ENCODE peak calls at places on chromosomes 11 and 22, in five cellular contexts. One of them, this sample, is unnamed. For H3K36me3, the result is how much of the 10 kb centered on the place peaks cover.

GRCh38 chr11:127627629-127628462 is 627.3 kb upstream of the KIRREL3 start:
- DNase-seq in ovary: peak
- DNase-seq in SK-N-SH: no peak
- DNase-seq in RWPE2: peak
- DNase-seq in fibroblast of lung: peak
- DNase-seq in this sample: no peak

GRCh38 chr22:23837911-23838685 is 708 bp downstream of the DERL3 start:
- DNase-seq in ovary: no peak
- DNase-seq in SK-N-SH: peak
- DNase-seq in RWPE2: peak
- DNase-seq in fibroblast of lung: no peak
- DNase-seq in this sample: no peak

GRCh38 chr11:63938481-63939350 is at the start of gene NAA40:
- DNase-seq in ovary: peak
- DNase-seq in SK-N-SH: peak
- DNase-seq in RWPE2: peak
- DNase-seq in fibroblast of lung: peak
- DNase-seq in this sample: peak

GRCh38 chr11:86586307-86586706 is 86.1 kb downstream of the ME3 start:
- DNase-seq in ovary: no peak
- DNase-seq in SK-N-SH: no peak
- DNase-seq in RWPE2: no peak
- DNase-seq in fibroblast of lung: no peak
- DNase-seq in this sample: no peak

GRCh38 chr22:35930933-35931332 is 97.7 kb downstream of the RBFOX2 start:
- DNase-seq in ovary: no peak
- DNase-seq in SK-N-SH: peak
- DNase-seq in RWPE2: no peak
- DNase-seq in fibroblast of lung: peak
- DNase-seq in this sample: no peak

GRCh38 chr11:43021466-43021865 is 290.3 kb upstream of the API5 start:
- DNase-seq in ovary: no peak
- DNase-seq in SK-N-SH: peak
- DNase-seq in RWPE2: no peak
- DNase-seq in fibroblast of lung: no peak
- DNase-seq in this sample: no peak

GRCh38 chr11:6402561-6402981 is 12.3 kb downstream of the SMPD1 start:
- DNase-seq in ovary: no peak
- DNase-seq in SK-N-SH: no peak
- DNase-seq in RWPE2: no peak
- DNase-seq in fibroblast of lung: peak
- DNase-seq in this sample: peak

GRCh38 chr11:15333407-15333806 is 218.7 kb downstream of the INSC start:
- DNase-seq in ovary: no peak
- DNase-seq in SK-N-SH: peak
- DNase-seq in RWPE2: no peak
- DNase-seq in fibroblast of lung: no peak
- DNase-seq in this sample: no peak

GRCh38 chr22:42357221-42357620 is 75.0 kb downstream of the NFAM1 start:
- DNase-seq in ovary: no peak
- DNase-seq in SK-N-SH: no peak
- DNase-seq in RWPE2: no peak
- DNase-seq in fibroblast of lung: no peak
- DNase-seq in this sample: no peak

GRCh38 chr11:65700377-65700776 is 11.7 kb upstream of the KAT5 start:
- DNase-seq in ovary: no peak
- DNase-seq in SK-N-SH: no peak
- DNase-seq in RWPE2: no peak
- DNase-seq in fibroblast of lung: no peak
- DNase-seq in this sample: no peak

GRCh38 chr11:130383363-130384168 is 44.8 kb downstream of the ADAMTS8 start:
- DNase-seq in ovary: no peak
- DNase-seq in SK-N-SH: no peak
- DNase-seq in RWPE2: no peak
- DNase-seq in fibroblast of lung: peak
- DNase-seq in this sample: no peak

GRCh38 chr22:30253205-30253852 is 6.8 kb upstream of the LIF start:
- DNase-seq in ovary: no peak
- DNase-seq in SK-N-SH: peak
- DNase-seq in RWPE2: no peak
- DNase-seq in fibroblast of lung: peak
- DNase-seq in this sample: no peak

GRCh38 chr11:615453-616319 is at the start of gene IRF7:
- DNase-seq in ovary: peak
- DNase-seq in SK-N-SH: peak
- DNase-seq in RWPE2: peak
- DNase-seq in fibroblast of lung: peak
- DNase-seq in this sample: peak

GRCh38 chr11:116970485-116971292 is 127.5 kb downstream of the SIK3 start:
- DNase-seq in ovary: no peak
- DNase-seq in SK-N-SH: no peak
- DNase-seq in RWPE2: no peak
- DNase-seq in fibroblast of lung: no peak
- DNase-seq in this sample: no peak

GRCh38 chr11:110355011-110355744 is 58.8 kb upstream of the RDX start:
- DNase-seq in ovary: no peak
- DNase-seq in SK-N-SH: no peak
- DNase-seq in RWPE2: no peak
- DNase-seq in fibroblast of lung: no peak
- DNase-seq in this sample: no peak

GRCh38 chr11:44934110-44934509 is 16.6 kb downstream of the TP53I11 start:
- DNase-seq in ovary: no peak
- DNase-seq in SK-N-SH: no peak
- DNase-seq in RWPE2: no peak
- DNase-seq in fibroblast of lung: no peak
- DNase-seq in this sample: no peak

GRCh38 chr11:132911186-132911585 is 621.1 kb downstream of the OPCML start:
- DNase-seq in ovary: no peak
- DNase-seq in SK-N-SH: no peak
- DNase-seq in RWPE2: no peak
- DNase-seq in fibroblast of lung: peak
- DNase-seq in this sample: no peak

GRCh38 chr11:14454861-14455632 is 44.6 kb downstream of the COPB1 start:
- DNase-seq in ovary: no peak
- DNase-seq in SK-N-SH: peak
- DNase-seq in RWPE2: no peak
- DNase-seq in fibroblast of lung: no peak
- DNase-seq in this sample: no peak

GRCh38 chr11:111930472-111930871 is 6.7 kb upstream of the DIXDC1 start:
- DNase-seq in ovary: no peak
- DNase-seq in SK-N-SH: no peak
- DNase-seq in RWPE2: no peak
- DNase-seq in fibroblast of lung: no peak
- DNase-seq in this sample: no peak

GRCh38 chr11:116960916-116961315 is 123.5 kb upstream of the APOA1 start:
- DNase-seq in ovary: no peak
- DNase-seq in SK-N-SH: no peak
- DNase-seq in RWPE2: no peak
- DNase-seq in fibroblast of lung: peak
- DNase-seq in this sample: no peak

GRCh38 chr22:22884010-22884887 is 3.4 kb upstream of the IGLL5 start:
- DNase-seq in ovary: no peak
- DNase-seq in SK-N-SH: peak
- DNase-seq in RWPE2: no peak
- DNase-seq in fibroblast of lung: peak
- DNase-seq in this sample: no peak

GRCh38 chr22:23835773-23836144 is 3.0 kb downstream of the DERL3 start:
- DNase-seq in ovary: no peak
- DNase-seq in SK-N-SH: peak
- DNase-seq in RWPE2: no peak
- DNase-seq in fibroblast of lung: no peak
- DNase-seq in this sample: no peak

GRCh38 chr11:2791521-2792375 is 92.0 kb upstream of the KCNQ1OT1 start:
- DNase-seq in ovary: peak
- DNase-seq in SK-N-SH: no peak
- DNase-seq in RWPE2: no peak
- DNase-seq in fibroblast of lung: no peak
- DNase-seq in this sample: no peak

GRCh38 chr11:68938816-68939582 is 35.3 kb downstream of the IGHMBP2 start:
- DNase-seq in ovary: no peak
- DNase-seq in SK-N-SH: no peak
- DNase-seq in RWPE2: peak
- DNase-seq in fibroblast of lung: no peak
- DNase-seq in this sample: no peak

GRCh38 chr22:24772493-24773220 is 1.9 kb downstream of the PIWIL3 start:
- DNase-seq in ovary: no peak
- DNase-seq in SK-N-SH: peak
- DNase-seq in RWPE2: no peak
- DNase-seq in fibroblast of lung: peak
- DNase-seq in this sample: no peak

GRCh38 chr11:8757047-8757446 is 74.5 kb downstream of the RPL27A start:
- DNase-seq in ovary: no peak
- DNase-seq in SK-N-SH: no peak
- DNase-seq in RWPE2: no peak
- DNase-seq in fibroblast of lung: peak
- DNase-seq in this sample: no peak

GRCh38 chr22:41215926-41216325 is 10.8 kb downstream of the L3MBTL2 start:
- DNase-seq in ovary: no peak
- DNase-seq in SK-N-SH: no peak
- DNase-seq in RWPE2: no peak
- DNase-seq in fibroblast of lung: no peak
- DNase-seq in this sample: no peak

GRCh38 chr11:1652778-1653540 is 23.4 kb downstream of the KRTAP5-5 start:
- DNase-seq in ovary: peak
- DNase-seq in SK-N-SH: peak
- DNase-seq in RWPE2: no peak
- DNase-seq in fibroblast of lung: peak
- DNase-seq in this sample: peak

GRCh38 chr22:49051491-49052022 is 776.1 kb downstream of the BRD1 start:
- DNase-seq in ovary: no peak
- DNase-seq in SK-N-SH: no peak
- DNase-seq in RWPE2: no peak
- DNase-seq in fibroblast of lung: no peak
- DNase-seq in this sample: no peak

GRCh38 chr22:45818130-45819085 is 146.8 kb downstream of the ATXN10 start:
- DNase-seq in ovary: no peak
- DNase-seq in SK-N-SH: peak
- DNase-seq in RWPE2: no peak
- DNase-seq in fibroblast of lung: peak
- DNase-seq in this sample: no peak

GRCh38 chr22:48251629-48252028 is 1489.2 kb downstream of the TBC1D22A start:
- DNase-seq in ovary: no peak
- DNase-seq in SK-N-SH: no peak
- DNase-seq in RWPE2: no peak
- DNase-seq in fibroblast of lung: no peak
- DNase-seq in this sample: no peak

GRCh38 chr22:21446827-21447690 is 20.1 kb upstream of the TMEM191C start:
- DNase-seq in ovary: peak
- DNase-seq in SK-N-SH: no peak
- DNase-seq in RWPE2: peak
- DNase-seq in fibroblast of lung: no peak
- DNase-seq in this sample: no peak

GRCh38 chr22:21444701-21445436 is 22.3 kb upstream of the TMEM191C start:
- DNase-seq in ovary: peak
- DNase-seq in SK-N-SH: no peak
- DNase-seq in RWPE2: peak
- DNase-seq in fibroblast of lung: no peak
- DNase-seq in this sample: no peak

GRCh38 chr22:21443735-21444421 is 23.3 kb upstream of the TMEM191C start:
- DNase-seq in ovary: peak
- DNase-seq in SK-N-SH: no peak
- DNase-seq in RWPE2: peak
- DNase-seq in fibroblast of lung: no peak
- DNase-seq in this sample: no peak

GRCh38 chr22:21446128-21446826 is 20.9 kb upstream of the TMEM191C start:
- DNase-seq in ovary: peak
- DNase-seq in SK-N-SH: no peak
- DNase-seq in RWPE2: peak
- DNase-seq in fibroblast of lung: no peak
- DNase-seq in this sample: no peak

GRCh38 chr22:21445437-21446127 is 21.6 kb upstream of the TMEM191C start:
- DNase-seq in ovary: peak
- DNase-seq in SK-N-SH: no peak
- DNase-seq in RWPE2: peak
- DNase-seq in fibroblast of lung: no peak
- DNase-seq in this sample: no peak
- H3K36me3 ChIP-seq in ovary: under half
- H3K36me3 ChIP-seq in SK-N-SH: under half
- H3K36me3 ChIP-seq in RWPE2: under half
- H3K36me3 ChIP-seq in fibroblast of lung: under half
- H3K36me3 ChIP-seq in this sample: under half

GRCh38 chr11:124800226-124800929 is at the start of gene MSANTD2:
- DNase-seq in ovary: peak
- DNase-seq in SK-N-SH: peak
- DNase-seq in RWPE2: peak
- DNase-seq in fibroblast of lung: peak
- DNase-seq in this sample: peak
- TF ChIP-seq CTCF in ovary: no peak
- TF ChIP-seq CTCF in SK-N-SH: no peak
- TF ChIP-seq CTCF in RWPE2: no peak
- TF ChIP-seq CTCF in fibroblast of lung: no peak
- TF ChIP-seq CTCF in this sample: no peak

GRCh38 chr11:76073716-76074115 is 132.6 kb downstream of the WNT11 start:
- DNase-seq in ovary: no peak
- DNase-seq in SK-N-SH: peak
- DNase-seq in RWPE2: no peak
- DNase-seq in fibroblast of lung: peak
- DNase-seq in this sample: no peak
- H3K36me3 ChIP-seq in ovary: under half
- H3K36me3 ChIP-seq in SK-N-SH: under half
- H3K36me3 ChIP-seq in RWPE2: under half
- H3K36me3 ChIP-seq in fibroblast of lung: under half
- H3K36me3 ChIP-seq in this sample: under half

GRCh38 chr22:26800858-26801257 is 143.5 kb downstream of the MIAT start:
- DNase-seq in ovary: no peak
- DNase-seq in SK-N-SH: peak
- DNase-seq in RWPE2: no peak
- DNase-seq in fibroblast of lung: peak
- DNase-seq in this sample: no peak

GRCh38 chr22:26801449-26801848 is 144.1 kb downstream of the MIAT start:
- DNase-seq in ovary: no peak
- DNase-seq in SK-N-SH: no peak
- DNase-seq in RWPE2: no peak
- DNase-seq in fibroblast of lung: no peak
- DNase-seq in this sample: no peak

GRCh38 chr22:26798433-26799065 is 141.2 kb downstream of the MIAT start:
- DNase-seq in ovary: no peak
- DNase-seq in SK-N-SH: no peak
- DNase-seq in RWPE2: no peak
- DNase-seq in fibroblast of lung: no peak
- DNase-seq in this sample: no peak

GRCh38 chr22:26796785-26797184 is 139.4 kb downstream of the MIAT start:
- DNase-seq in ovary: no peak
- DNase-seq in SK-N-SH: no peak
- DNase-seq in RWPE2: no peak
- DNase-seq in fibroblast of lung: no peak
- DNase-seq in this sample: no peak

DNA sequence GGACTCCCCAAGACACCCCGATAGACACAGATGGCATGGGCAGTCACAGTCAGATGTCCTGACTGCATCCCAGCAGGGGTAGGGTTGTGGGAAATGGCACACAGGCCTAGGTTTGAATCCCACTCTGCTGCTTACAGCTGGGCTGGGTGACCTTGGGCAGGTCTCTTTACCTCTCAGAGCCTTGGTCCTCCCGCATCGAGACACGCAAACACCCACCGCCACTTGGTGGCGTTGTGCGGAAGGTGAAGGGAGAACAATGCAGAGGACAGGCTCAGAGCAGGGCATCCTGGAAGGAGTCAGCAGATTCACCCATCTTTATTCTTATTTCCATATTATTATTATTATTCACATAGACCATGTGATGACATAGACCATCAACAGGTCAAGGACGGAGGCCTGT is 140.5 kb downstream of the MIAT start:
- DNase-seq in ovary: no peak
- DNase-seq in SK-N-SH: peak
- DNase-seq in RWPE2: no peak
- DNase-seq in fibroblast of lung: no peak
- DNase-seq in this sample: no peak
- TF ChIP-seq CTCF in ovary: no peak
- TF ChIP-seq CTCF in SK-N-SH: peak
- TF ChIP-seq CTCF in RWPE2: no peak
- TF ChIP-seq CTCF in fibroblast of lung: no peak
- TF ChIP-seq CTCF in this sample: no peak